ENCODE peak calls at places on chromosomes 1 and 21, in seven cellular contexts. One of them, this sample, is unnamed. For H3K9me3, the result is how much of the 10 kb centered on the place peaks cover.

GRCh38 chr1:247060771-247061170 is 17.8 kb downstream of the ZNF670 start:
- DNase-seq in H9: no peak
- DNase-seq in astrocyte: no peak
- DNase-seq in Karpas-422: no peak
- DNase-seq in neuronal stem cell: no peak
- DNase-seq in GM12878: no peak
- DNase-seq in fibroblast of lung: no peak
- DNase-seq in this sample: no peak

GRCh38 chr1:186420923-186421322 is 40.0 kb downstream of the PDC start:
- DNase-seq in GM12878: no peak
- DNase-seq in astrocyte: no peak
- DNase-seq in fibroblast of lung: peak
- DNase-seq in H9: no peak
- DNase-seq in Karpas-422: no peak
- DNase-seq in neuronal stem cell: no peak
- DNase-seq in this sample: no peak

GRCh38 chr21:42413500-42413899 is 9.8 kb downstream of the UBASH3A start:
- DNase-seq in fibroblast of lung: no peak
- DNase-seq in H9: no peak
- DNase-seq in neuronal stem cell: no peak
- DNase-seq in Karpas-422: no peak
- DNase-seq in astrocyte: no peak
- DNase-seq in GM12878: no peak
- DNase-seq in this sample: no peak

GRCh38 chr1:202078211-202078610 is 44.5 kb upstream of the GPR37L1 start:
- DNase-seq in neuronal stem cell: no peak
- DNase-seq in fibroblast of lung: no peak
- DNase-seq in GM12878: no peak
- DNase-seq in H9: no peak
- DNase-seq in astrocyte: no peak
- DNase-seq in Karpas-422: no peak
- DNase-seq in this sample: no peak

GRCh38 chr1:219794085-219794743 is 134.1 kb downstream of the SLC30A10 start:
- DNase-seq in astrocyte: no peak
- DNase-seq in neuronal stem cell: no peak
- DNase-seq in H9: no peak
- DNase-seq in fibroblast of lung: no peak
- DNase-seq in GM12878: peak
- DNase-seq in Karpas-422: no peak
- DNase-seq in this sample: no peak

GRCh38 chr21:46065993-46066842 is 31.7 kb upstream of the COL6A2 start:
- DNase-seq in H9: peak
- DNase-seq in GM12878: no peak
- DNase-seq in Karpas-422: no peak
- DNase-seq in astrocyte: no peak
- DNase-seq in neuronal stem cell: no peak
- DNase-seq in fibroblast of lung: peak
- DNase-seq in this sample: peak

GRCh38 chr1:94648225-94649007 is 106.9 kb upstream of the F3 start:
- DNase-seq in fibroblast of lung: peak
- DNase-seq in astrocyte: peak
- DNase-seq in H9: no peak
- DNase-seq in Karpas-422: no peak
- DNase-seq in neuronal stem cell: no peak
- DNase-seq in GM12878: no peak
- DNase-seq in this sample: no peak

GRCh38 chr1:7579016-7579415 is 192.1 kb upstream of the VAMP3 start:
- DNase-seq in neuronal stem cell: no peak
- DNase-seq in astrocyte: no peak
- DNase-seq in H9: no peak
- DNase-seq in fibroblast of lung: no peak
- DNase-seq in GM12878: no peak
- DNase-seq in Karpas-422: no peak
- DNase-seq in this sample: no peak

GRCh38 chr1:211729238-211729637 is 53.8 kb upstream of the NEK2 start:
- DNase-seq in GM12878: no peak
- DNase-seq in Karpas-422: no peak
- DNase-seq in astrocyte: no peak
- DNase-seq in fibroblast of lung: no peak
- DNase-seq in H9: no peak
- DNase-seq in neuronal stem cell: no peak
- DNase-seq in this sample: peak

DNA sequence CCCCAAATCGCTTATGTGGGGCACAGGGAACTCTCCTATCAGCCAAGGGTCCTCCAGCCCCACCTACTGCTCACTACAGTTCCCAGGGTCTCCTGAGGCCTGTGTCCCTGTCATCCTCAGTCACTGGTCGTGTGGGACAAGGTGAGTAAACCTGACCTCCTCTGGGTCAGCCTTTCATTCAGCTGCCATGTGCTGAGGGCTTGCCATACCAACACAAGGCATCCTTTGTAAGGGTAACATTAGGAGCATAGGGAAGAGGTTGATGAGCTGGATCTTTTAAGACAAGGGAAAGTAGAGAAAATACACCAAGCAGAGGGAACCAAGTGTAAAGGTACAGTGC is 11.2 kb upstream of the SNAPIN start:
- DNase-seq in H9: peak
- DNase-seq in GM12878: no peak
- DNase-seq in astrocyte: no peak
- DNase-seq in fibroblast of lung: no peak
- DNase-seq in neuronal stem cell: no peak
- DNase-seq in Karpas-422: no peak
- DNase-seq in this sample: peak
- H3K27ac ChIP-seq in H9: no peak
- H3K27ac ChIP-seq in GM12878: no peak
- H3K27ac ChIP-seq in astrocyte: no peak
- H3K27ac ChIP-seq in fibroblast of lung: no peak
- H3K27ac ChIP-seq in neuronal stem cell: no peak
- H3K27ac ChIP-seq in Karpas-422: no peak
- H3K27ac ChIP-seq in this sample: no peak

GRCh38 chr1:245419572-245419971 is 264.8 kb downstream of the KIF26B start:
- DNase-seq in astrocyte: no peak
- DNase-seq in Karpas-422: no peak
- DNase-seq in GM12878: no peak
- DNase-seq in neuronal stem cell: no peak
- DNase-seq in fibroblast of lung: no peak
- DNase-seq in H9: no peak
- DNase-seq in this sample: no peak
- H3K9me3 ChIP-seq in astrocyte: under half
- H3K9me3 ChIP-seq in Karpas-422: under half
- H3K9me3 ChIP-seq in GM12878: under half
- H3K9me3 ChIP-seq in neuronal stem cell: under half
- H3K9me3 ChIP-seq in fibroblast of lung: under half
- H3K9me3 ChIP-seq in H9: under half
- H3K9me3 ChIP-seq in this sample: under half

GRCh38 chr1:145701306-145701862 is 5.8 kb downstream of the PDZK1 start:
- DNase-seq in astrocyte: no peak
- DNase-seq in H9: no peak
- DNase-seq in neuronal stem cell: no peak
- DNase-seq in fibroblast of lung: no peak
- DNase-seq in GM12878: no peak
- DNase-seq in Karpas-422: no peak
- DNase-seq in this sample: no peak
- H3K9ac ChIP-seq in astrocyte: no peak
- H3K9ac ChIP-seq in H9: no peak
- H3K9ac ChIP-seq in neuronal stem cell: no peak
- H3K9ac ChIP-seq in fibroblast of lung: no peak
- H3K9ac ChIP-seq in GM12878: no peak
- H3K9ac ChIP-seq in Karpas-422: no peak
- H3K9ac ChIP-seq in this sample: no peak

GRCh38 chr1:67682659-67683197 is 2.3 kb upstream of the GADD45A start:
- DNase-seq in GM12878: no peak
- DNase-seq in fibroblast of lung: peak
- DNase-seq in H9: no peak
- DNase-seq in astrocyte: peak
- DNase-seq in Karpas-422: no peak
- DNase-seq in neuronal stem cell: no peak
- DNase-seq in this sample: no peak

GRCh38 chr1:67685067-67685557 is at the start of gene GADD45A:
- DNase-seq in fibroblast of lung: peak
- DNase-seq in neuronal stem cell: peak
- DNase-seq in H9: peak
- DNase-seq in Karpas-422: peak
- DNase-seq in GM12878: peak
- DNase-seq in astrocyte: peak
- DNase-seq in this sample: peak

GRCh38 chr1:67683306-67683705 is 1.7 kb upstream of the GADD45A start:
- DNase-seq in GM12878: no peak
- DNase-seq in Karpas-422: no peak
- DNase-seq in fibroblast of lung: peak
- DNase-seq in astrocyte: peak
- DNase-seq in H9: no peak
- DNase-seq in neuronal stem cell: no peak
- DNase-seq in this sample: no peak

GRCh38 chr1:67684526-67685066 is 405 bp upstream of the GADD45A start:
- DNase-seq in astrocyte: no peak
- DNase-seq in Karpas-422: no peak
- DNase-seq in H9: no peak
- DNase-seq in neuronal stem cell: no peak
- DNase-seq in GM12878: no peak
- DNase-seq in fibroblast of lung: no peak
- DNase-seq in this sample: no peak

DNA sequence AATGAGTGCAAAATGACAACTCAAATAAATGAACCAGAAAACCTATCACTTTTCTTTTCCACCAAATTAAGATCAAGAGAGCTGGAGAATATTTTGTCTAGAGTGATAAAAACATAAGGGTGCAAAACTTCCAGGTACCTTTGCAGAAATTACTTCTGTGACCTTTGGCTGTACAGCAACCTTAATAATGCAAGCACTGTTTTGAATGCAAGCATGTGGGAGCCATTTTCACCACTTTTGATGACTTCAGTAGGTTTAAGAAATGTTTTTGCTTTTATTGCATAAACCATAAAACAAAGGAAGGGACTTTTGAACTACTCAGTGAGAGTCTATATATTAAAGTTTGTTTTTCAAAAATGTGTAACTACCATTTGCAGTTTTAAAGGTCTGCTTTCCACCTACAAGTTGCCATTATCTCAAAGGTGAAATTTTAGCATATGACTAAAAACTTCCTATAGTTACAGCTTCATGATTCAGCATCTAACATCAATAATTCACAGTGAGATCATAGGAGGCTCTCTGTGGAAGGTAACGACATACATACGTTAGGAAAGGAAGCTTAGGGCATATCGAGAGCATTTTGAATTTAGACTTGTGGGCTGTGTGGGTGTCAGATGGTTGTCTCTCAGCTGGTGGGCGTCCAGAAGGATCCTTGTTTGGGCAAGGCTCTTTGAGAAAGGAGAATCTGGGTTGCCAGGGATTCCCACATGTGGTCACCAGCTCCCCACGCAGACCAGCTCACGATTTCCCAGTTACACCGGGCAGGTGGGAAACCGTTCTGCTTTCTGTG is 1.1 kb upstream of the GADD45A start:
- DNase-seq in H9: no peak
- DNase-seq in GM12878: no peak
- DNase-seq in fibroblast of lung: peak
- DNase-seq in astrocyte: peak
- DNase-seq in Karpas-422: no peak
- DNase-seq in neuronal stem cell: no peak
- DNase-seq in this sample: peak
- H3K27ac ChIP-seq in H9: no peak
- H3K27ac ChIP-seq in GM12878: no peak
- H3K27ac ChIP-seq in fibroblast of lung: peak
- H3K27ac ChIP-seq in astrocyte: peak
- H3K27ac ChIP-seq in Karpas-422: no peak
- H3K27ac ChIP-seq in neuronal stem cell: no peak
- H3K27ac ChIP-seq in this sample: no peak

GRCh38 chr1:248303324-248303723 is at the start of gene OR2T12:
- DNase-seq in Karpas-422: no peak
- DNase-seq in neuronal stem cell: no peak
- DNase-seq in GM12878: no peak
- DNase-seq in fibroblast of lung: no peak
- DNase-seq in astrocyte: no peak
- DNase-seq in H9: no peak
- DNase-seq in this sample: no peak
- H3K9me3 ChIP-seq in Karpas-422: under half
- H3K9me3 ChIP-seq in neuronal stem cell: under half
- H3K9me3 ChIP-seq in GM12878: under half
- H3K9me3 ChIP-seq in fibroblast of lung: under half
- H3K9me3 ChIP-seq in astrocyte: under half
- H3K9me3 ChIP-seq in H9: under half
- H3K9me3 ChIP-seq in this sample: half or more